ENCODE peak calls at places on chromosome 17, in five cellular contexts. M is body of pancreas; P is astrocyte; O is CD8-positive, alpha-beta T cell; T is mucosa of descending colon. X is an unnamed sample. For H3K36me3, the result is how much of the 10 kb centered on the place peaks cover.

GRCh38 chr17:82050761-82051641 is 610 bp downstream of the RFNG start:
- DNase-seq in O (no peak), P (no peak), T (peak), M (no peak), X (no peak)

GRCh38 chr17:79497949-79498348 is 112.9 kb downstream of the RBFOX3 start:
- DNase-seq in P (no peak), O (no peak), T (no peak), M (no peak), X (no peak)

GRCh38 chr17:50947844-50948514 is 81.8 kb upstream of the TOB1 start:
- DNase-seq in T (peak), M (peak), P (no peak), O (peak), X (no peak)

GRCh38 chr17:28306954-28307401 is 12.0 kb upstream of the TMEM97 start:
- DNase-seq in T (no peak), O (no peak), M (no peak), P (no peak), X (no peak)

GRCh38 chr17:8557176-8557806 is 73.2 kb downstream of the MYH10 start:
- DNase-seq in P (peak), O (no peak), T (no peak), M (no peak), X (no peak)

GRCh38 chr17:37386462-37386861 is 10.7 kb downstream of the C17orf78 start:
- DNase-seq in O (no peak), P (no peak), M (no peak), T (no peak), X (no peak)

GRCh38 chr17:44779211-44780025 is 20.6 kb downstream of the ADAM11 start:
- DNase-seq in P (peak), O (peak), T (peak), M (peak), X (no peak)

GRCh38 chr17:2691069-2691871 is 20.3 kb downstream of the CLUH start:
- DNase-seq in P (no peak), M (no peak), T (peak), O (peak), X (no peak)

GRCh38 chr17:77822302-77823030 is 136.0 kb upstream of the TNRC6C start:
- DNase-seq in O (no peak), M (no peak), T (peak), P (peak), X (no peak)

GRCh38 chr17:78284146-78284545 is 52.7 kb downstream of the TMEM235 start:
- DNase-seq in T (no peak), O (no peak), P (no peak), M (no peak), X (no peak)

GRCh38 chr17:14196337-14196997 is 40.2 kb downstream of the CDRT15 start:
- DNase-seq in P (no peak), M (no peak), T (no peak), O (no peak), X (no peak)

GRCh38 chr17:75174996-75175395 is 7.8 kb downstream of the SUMO2 start:
- DNase-seq in T (no peak), P (no peak), O (no peak), M (no peak), X (no peak)

GRCh38 chr17:75176625-75177024 is 6.1 kb downstream of the SUMO2 start:
- DNase-seq in P (no peak), M (no peak), O (no peak), T (no peak), X (no peak)

GRCh38 chr17:75181608-75182318 is 996 bp downstream of the SUMO2 start:
- DNase-seq in T (peak), P (no peak), O (peak), M (no peak), X (no peak)

GRCh38 chr17:75181110-75181509 is 1.6 kb downstream of the SUMO2 start:
- DNase-seq in P (no peak), T (no peak), O (no peak), M (no peak), X (no peak)

GRCh38 chr17:75178453-75178852 is 4.3 kb downstream of the SUMO2 start:
- DNase-seq in M (no peak), O (no peak), T (no peak), P (no peak), X (no peak)
- H3K36me3 ChIP-seq in M (under half), O (under half), T (under half), P (under half), X (under half)

GRCh38 chr17:75753193-75753513 is 11.8 kb downstream of the GALK1 start:
- DNase-seq in O (no peak), P (no peak), M (no peak), T (peak), X (no peak)

GRCh38 chr17:75753514-75754377 is 11.2 kb downstream of the GALK1 start:
- DNase-seq in P (peak), O (peak), M (peak), T (peak), X (no peak)

GRCh38 chr17:75755205-75755901 is 9.6 kb downstream of the GALK1 start:
- DNase-seq in M (no peak), T (no peak), P (no peak), O (no peak), X (no peak)

GRCh38 chr17:75755990-75756389 is 9.0 kb downstream of the GALK1 start:
- DNase-seq in O (no peak), T (no peak), M (no peak), P (no peak), X (no peak)

DNA sequence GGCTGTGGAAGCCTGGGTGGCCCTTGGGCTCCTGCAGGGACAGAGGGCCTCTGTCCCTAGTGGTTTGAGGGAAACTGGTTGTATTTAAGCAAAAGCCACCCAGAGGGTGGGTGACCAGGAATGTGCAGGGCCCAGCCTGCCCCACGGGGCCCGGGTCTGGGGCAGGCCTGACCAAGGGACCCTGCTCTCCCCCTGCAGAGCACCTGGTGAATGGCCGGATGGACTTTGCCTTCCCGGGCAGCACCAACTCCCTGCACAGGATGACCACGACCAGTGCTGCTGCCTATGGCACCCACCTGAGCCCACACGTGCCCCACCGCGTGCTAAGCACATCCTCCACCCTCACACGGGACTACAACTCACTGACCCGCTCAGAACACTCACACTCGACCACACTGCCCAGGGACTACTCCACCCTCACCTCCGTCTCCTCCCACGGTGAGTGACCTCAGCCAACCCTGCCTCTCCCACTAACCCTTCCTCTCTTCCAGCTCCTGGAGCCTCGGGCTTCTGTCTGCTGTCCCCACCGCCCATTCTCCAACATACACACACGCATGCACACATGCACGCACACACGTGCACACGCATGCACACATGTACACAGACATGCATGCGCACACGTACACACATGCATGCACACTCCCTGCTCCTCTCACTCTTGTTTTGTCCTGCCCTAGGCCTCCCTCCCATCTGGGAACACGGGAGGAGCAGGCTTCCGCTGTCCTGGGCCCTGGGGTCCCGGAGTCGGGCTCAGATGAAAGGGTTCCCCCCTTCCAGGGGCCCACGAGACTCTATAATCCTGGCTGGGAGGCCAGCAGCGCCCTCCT is 10.4 kb downstream of the GALK1 start:
- DNase-seq in M (no peak), O (no peak), P (no peak), T (peak), X (no peak)
- H3K36me3 ChIP-seq in M (under half), O (under half), P (under half), T (under half), X (under half)

GRCh38 chr17:67353161-67353560 is 13.2 kb downstream of the PSMD12 start:
- DNase-seq in M (no peak), T (no peak), P (no peak), O (no peak), X (no peak)
- H3K36me3 ChIP-seq in M (under half), T (under half), P (half or more), O (half or more), X (under half)

GRCh38 chr17:17156511-17156910 is 49.6 kb downstream of the PLD6 start:
- DNase-seq in O (no peak), T (no peak), M (no peak), P (peak), X (no peak)
- H3K36me3 ChIP-seq in O (under half), T (under half), M (under half), P (under half), X (half or more)

GRCh38 chr17:32482568-32483320 is 4.0 kb upstream of the CDK5R1 start:
- DNase-seq in T (no peak), P (no peak), O (no peak), M (no peak), X (no peak)
- H3K36me3 ChIP-seq in T (under half), P (under half), O (under half), M (under half), X (under half)

DNA sequence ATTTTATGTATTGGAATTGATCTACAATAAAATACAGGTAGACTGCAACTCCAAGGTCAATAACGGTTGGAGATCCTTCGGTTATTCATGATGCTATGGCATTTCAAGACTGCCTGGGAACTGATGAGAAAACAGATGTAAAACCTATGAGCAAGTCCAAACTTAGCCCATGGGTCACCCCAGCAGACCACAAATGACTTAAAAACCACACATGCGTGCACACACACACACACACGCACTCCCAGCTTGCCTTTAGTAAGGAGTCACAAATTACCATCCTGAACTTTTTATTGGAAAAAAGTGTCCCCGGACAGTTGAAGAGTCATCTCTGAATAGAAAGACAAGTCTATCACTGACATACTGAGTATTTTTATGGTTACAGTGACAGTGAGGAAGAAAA is 26.7 kb downstream of the TRIM25 start:
- DNase-seq in M (no peak), T (no peak), O (no peak), P (peak), X (no peak)
- H3K36me3 ChIP-seq in M (under half), T (under half), O (under half), P (under half), X (under half)

X was measured in thoracic aorta.